ENCODE peak calls at places on chromosomes 5 and 9, in nine cellular contexts. One of them, this sample, is unnamed. For H3K9me3 and H3K4me1, the result is how much of the 10 kb centered on the place peaks cover.

GRCh38 chr5:98157368-98157767 is 616.1 kb upstream of the RGMB start:
- DNase-seq in Caco-2: no peak
- DNase-seq in endodermal cell: no peak
- DNase-seq in body of pancreas: no peak
- DNase-seq in cardiac muscle cell: no peak
- DNase-seq in effector memory CD4-positive, alpha-beta T cell: no peak
- DNase-seq in spleen: no peak
- DNase-seq in CD8-positive, alpha-beta T cell: no peak
- DNase-seq in psoas muscle: no peak
- DNase-seq in this sample: no peak

GRCh38 chr9:74887041-74887980 is at the start of gene TRPM6:
- DNase-seq in psoas muscle: peak
- DNase-seq in spleen: peak
- DNase-seq in CD8-positive, alpha-beta T cell: peak
- DNase-seq in endodermal cell: peak
- DNase-seq in Caco-2: peak
- DNase-seq in cardiac muscle cell: peak
- DNase-seq in effector memory CD4-positive, alpha-beta T cell: no peak
- DNase-seq in body of pancreas: peak
- DNase-seq in this sample: peak

GRCh38 chr5:35001842-35002241 is 45.9 kb downstream of the AGXT2 start:
- DNase-seq in body of pancreas: no peak
- DNase-seq in cardiac muscle cell: no peak
- DNase-seq in effector memory CD4-positive, alpha-beta T cell: no peak
- DNase-seq in endodermal cell: no peak
- DNase-seq in psoas muscle: no peak
- DNase-seq in CD8-positive, alpha-beta T cell: no peak
- DNase-seq in spleen: no peak
- DNase-seq in Caco-2: no peak
- DNase-seq in this sample: no peak

GRCh38 chr5:138989720-138990119 is 114.6 kb upstream of the LRRTM2 start:
- DNase-seq in body of pancreas: no peak
- DNase-seq in spleen: no peak
- DNase-seq in CD8-positive, alpha-beta T cell: no peak
- DNase-seq in psoas muscle: no peak
- DNase-seq in cardiac muscle cell: peak
- DNase-seq in effector memory CD4-positive, alpha-beta T cell: no peak
- DNase-seq in endodermal cell: peak
- DNase-seq in Caco-2: no peak
- DNase-seq in this sample: no peak

GRCh38 chr5:96113170-96113939 is 151.7 kb upstream of the ELL2 start:
- DNase-seq in spleen: no peak
- DNase-seq in Caco-2: no peak
- DNase-seq in endodermal cell: no peak
- DNase-seq in cardiac muscle cell: no peak
- DNase-seq in body of pancreas: peak
- DNase-seq in CD8-positive, alpha-beta T cell: no peak
- DNase-seq in psoas muscle: no peak
- DNase-seq in effector memory CD4-positive, alpha-beta T cell: no peak
- DNase-seq in this sample: peak

GRCh38 chr5:55188656-55189380 is 15.8 kb upstream of the CDC20B start:
- DNase-seq in cardiac muscle cell: no peak
- DNase-seq in Caco-2: no peak
- DNase-seq in spleen: no peak
- DNase-seq in endodermal cell: no peak
- DNase-seq in body of pancreas: no peak
- DNase-seq in CD8-positive, alpha-beta T cell: no peak
- DNase-seq in effector memory CD4-positive, alpha-beta T cell: no peak
- DNase-seq in psoas muscle: no peak
- DNase-seq in this sample: no peak

GRCh38 chr5:138234651-138235050 is 21.5 kb upstream of the CDC23 start:
- DNase-seq in spleen: no peak
- DNase-seq in cardiac muscle cell: no peak
- DNase-seq in psoas muscle: no peak
- DNase-seq in effector memory CD4-positive, alpha-beta T cell: no peak
- DNase-seq in endodermal cell: no peak
- DNase-seq in body of pancreas: no peak
- DNase-seq in CD8-positive, alpha-beta T cell: no peak
- DNase-seq in Caco-2: no peak
- DNase-seq in this sample: no peak

GRCh38 chr5:134138416-134139376 is 24.2 kb downstream of the TCF7 start:
- DNase-seq in cardiac muscle cell: no peak
- DNase-seq in body of pancreas: peak
- DNase-seq in endodermal cell: peak
- DNase-seq in psoas muscle: no peak
- DNase-seq in spleen: peak
- DNase-seq in CD8-positive, alpha-beta T cell: peak
- DNase-seq in Caco-2: no peak
- DNase-seq in effector memory CD4-positive, alpha-beta T cell: no peak
- DNase-seq in this sample: peak

GRCh38 chr5:168342985-168343384 is 51.5 kb downstream of the WWC1 start:
- DNase-seq in body of pancreas: no peak
- DNase-seq in endodermal cell: peak
- DNase-seq in psoas muscle: no peak
- DNase-seq in effector memory CD4-positive, alpha-beta T cell: no peak
- DNase-seq in Caco-2: no peak
- DNase-seq in CD8-positive, alpha-beta T cell: no peak
- DNase-seq in cardiac muscle cell: no peak
- DNase-seq in spleen: peak
- DNase-seq in this sample: no peak

GRCh38 chr9:16651445-16651964 is 219.0 kb downstream of the BNC2 start:
- DNase-seq in spleen: no peak
- DNase-seq in body of pancreas: no peak
- DNase-seq in psoas muscle: no peak
- DNase-seq in endodermal cell: no peak
- DNase-seq in CD8-positive, alpha-beta T cell: no peak
- DNase-seq in effector memory CD4-positive, alpha-beta T cell: no peak
- DNase-seq in Caco-2: no peak
- DNase-seq in cardiac muscle cell: no peak
- DNase-seq in this sample: no peak

GRCh38 chr9:16642421-16643109 is 227.9 kb downstream of the BNC2 start:
- DNase-seq in Caco-2: no peak
- DNase-seq in CD8-positive, alpha-beta T cell: no peak
- DNase-seq in body of pancreas: no peak
- DNase-seq in endodermal cell: no peak
- DNase-seq in cardiac muscle cell: no peak
- DNase-seq in effector memory CD4-positive, alpha-beta T cell: no peak
- DNase-seq in spleen: no peak
- DNase-seq in psoas muscle: no peak
- DNase-seq in this sample: no peak

GRCh38 chr9:16640649-16641048 is 229.8 kb downstream of the BNC2 start:
- DNase-seq in effector memory CD4-positive, alpha-beta T cell: no peak
- DNase-seq in endodermal cell: peak
- DNase-seq in CD8-positive, alpha-beta T cell: no peak
- DNase-seq in cardiac muscle cell: peak
- DNase-seq in body of pancreas: no peak
- DNase-seq in Caco-2: peak
- DNase-seq in spleen: no peak
- DNase-seq in psoas muscle: no peak
- DNase-seq in this sample: no peak

DNA sequence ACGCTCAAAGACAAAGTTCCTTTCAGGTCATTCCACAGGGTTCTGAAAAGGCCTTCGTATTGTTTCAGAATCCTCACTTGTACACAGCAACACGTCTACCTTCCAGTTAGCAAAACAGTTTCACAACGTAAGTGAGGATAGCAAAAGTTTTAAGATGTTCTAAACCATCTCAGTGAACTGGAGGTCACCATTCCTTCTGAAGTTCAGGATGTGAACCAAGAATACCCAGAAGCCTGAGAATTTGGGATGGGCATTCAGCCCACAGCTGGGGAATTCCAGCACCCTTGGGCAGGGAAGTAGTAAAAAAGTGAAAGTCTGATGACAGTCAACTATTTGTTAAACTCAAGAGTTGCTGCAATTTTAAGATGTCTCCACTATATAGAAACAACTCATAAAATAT is 224.5 kb downstream of the BNC2 start:
- DNase-seq in psoas muscle: no peak
- DNase-seq in endodermal cell: no peak
- DNase-seq in cardiac muscle cell: peak
- DNase-seq in Caco-2: no peak
- DNase-seq in body of pancreas: no peak
- DNase-seq in CD8-positive, alpha-beta T cell: no peak
- DNase-seq in spleen: no peak
- DNase-seq in effector memory CD4-positive, alpha-beta T cell: no peak
- DNase-seq in this sample: no peak
- H3K9me3 ChIP-seq in psoas muscle: under half
- H3K9me3 ChIP-seq in endodermal cell: under half
- H3K9me3 ChIP-seq in cardiac muscle cell: under half
- H3K9me3 ChIP-seq in Caco-2: under half
- H3K9me3 ChIP-seq in body of pancreas: under half
- H3K9me3 ChIP-seq in CD8-positive, alpha-beta T cell: under half
- H3K9me3 ChIP-seq in spleen: under half
- H3K9me3 ChIP-seq in effector memory CD4-positive, alpha-beta T cell: under half
- H3K9me3 ChIP-seq in this sample: under half

DNA sequence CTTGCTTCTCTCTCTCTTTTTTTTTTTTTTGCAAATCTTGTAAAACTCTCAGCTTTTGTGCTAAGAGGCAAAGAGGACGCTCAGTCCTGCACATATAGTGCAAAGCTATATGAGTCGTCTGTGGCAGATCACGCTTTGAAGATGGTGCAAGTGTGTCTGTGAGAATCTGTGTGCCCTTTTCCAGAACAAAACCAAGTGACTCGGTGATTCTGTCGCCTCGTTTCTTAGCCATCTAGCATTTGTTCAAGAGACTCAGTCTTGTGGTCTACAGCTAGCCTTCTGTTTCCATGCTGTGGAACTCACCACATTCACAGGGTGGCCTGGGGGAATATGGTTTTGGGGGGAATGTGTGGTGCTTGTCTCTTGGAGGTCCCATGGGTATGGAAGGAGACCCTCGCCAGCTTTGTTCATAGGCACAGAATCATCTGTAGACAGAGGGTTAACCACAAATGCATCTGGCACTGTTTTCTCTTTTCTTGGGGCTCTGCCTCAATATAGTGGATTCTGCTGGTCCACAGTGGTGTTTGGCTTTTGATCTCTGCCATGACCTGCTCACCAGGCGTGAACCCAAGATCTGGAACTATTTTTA is 82.1 kb downstream of the C9orf152 start:
- DNase-seq in effector memory CD4-positive, alpha-beta T cell: no peak
- DNase-seq in spleen: no peak
- DNase-seq in psoas muscle: no peak
- DNase-seq in CD8-positive, alpha-beta T cell: no peak
- DNase-seq in Caco-2: no peak
- DNase-seq in endodermal cell: no peak
- DNase-seq in cardiac muscle cell: no peak
- DNase-seq in body of pancreas: no peak
- DNase-seq in this sample: no peak
- H3K4me3 ChIP-seq in effector memory CD4-positive, alpha-beta T cell: no peak
- H3K4me3 ChIP-seq in spleen: peak
- H3K4me3 ChIP-seq in psoas muscle: peak
- H3K4me3 ChIP-seq in CD8-positive, alpha-beta T cell: no peak
- H3K4me3 ChIP-seq in Caco-2: peak
- H3K4me3 ChIP-seq in endodermal cell: peak
- H3K4me3 ChIP-seq in cardiac muscle cell: peak
- H3K4me3 ChIP-seq in body of pancreas: no peak
- H3K4me3 ChIP-seq in this sample: peak

GRCh38 chr9:69472101-69472625 is 147.1 kb downstream of the ENTREP1 start:
- DNase-seq in spleen: no peak
- DNase-seq in CD8-positive, alpha-beta T cell: no peak
- DNase-seq in body of pancreas: no peak
- DNase-seq in cardiac muscle cell: no peak
- DNase-seq in Caco-2: no peak
- DNase-seq in effector memory CD4-positive, alpha-beta T cell: no peak
- DNase-seq in endodermal cell: no peak
- DNase-seq in psoas muscle: no peak
- DNase-seq in this sample: no peak

GRCh38 chr9:69468380-69468779 is 143.4 kb downstream of the ENTREP1 start:
- DNase-seq in body of pancreas: no peak
- DNase-seq in endodermal cell: no peak
- DNase-seq in Caco-2: no peak
- DNase-seq in CD8-positive, alpha-beta T cell: no peak
- DNase-seq in cardiac muscle cell: no peak
- DNase-seq in spleen: no peak
- DNase-seq in psoas muscle: no peak
- DNase-seq in effector memory CD4-positive, alpha-beta T cell: no peak
- DNase-seq in this sample: no peak

GRCh38 chr9:69469136-69469535 is 144.1 kb downstream of the ENTREP1 start:
- DNase-seq in cardiac muscle cell: no peak
- DNase-seq in spleen: no peak
- DNase-seq in CD8-positive, alpha-beta T cell: no peak
- DNase-seq in endodermal cell: no peak
- DNase-seq in body of pancreas: no peak
- DNase-seq in Caco-2: no peak
- DNase-seq in effector memory CD4-positive, alpha-beta T cell: no peak
- DNase-seq in psoas muscle: no peak
- DNase-seq in this sample: no peak

GRCh38 chr9:69471433-69471832 is 146.4 kb downstream of the ENTREP1 start:
- DNase-seq in psoas muscle: no peak
- DNase-seq in effector memory CD4-positive, alpha-beta T cell: no peak
- DNase-seq in endodermal cell: no peak
- DNase-seq in body of pancreas: no peak
- DNase-seq in cardiac muscle cell: peak
- DNase-seq in spleen: no peak
- DNase-seq in Caco-2: no peak
- DNase-seq in CD8-positive, alpha-beta T cell: no peak
- DNase-seq in this sample: no peak

GRCh38 chr9:69470186-69470977 is 145.4 kb downstream of the ENTREP1 start:
- DNase-seq in CD8-positive, alpha-beta T cell: no peak
- DNase-seq in spleen: no peak
- DNase-seq in body of pancreas: no peak
- DNase-seq in cardiac muscle cell: no peak
- DNase-seq in psoas muscle: no peak
- DNase-seq in endodermal cell: no peak
- DNase-seq in effector memory CD4-positive, alpha-beta T cell: no peak
- DNase-seq in Caco-2: peak
- DNase-seq in this sample: no peak
- H3K4me1 ChIP-seq in CD8-positive, alpha-beta T cell: under half
- H3K4me1 ChIP-seq in spleen: under half
- H3K4me1 ChIP-seq in body of pancreas: under half
- H3K4me1 ChIP-seq in cardiac muscle cell: under half
- H3K4me1 ChIP-seq in psoas muscle: under half
- H3K4me1 ChIP-seq in endodermal cell: under half
- H3K4me1 ChIP-seq in effector memory CD4-positive, alpha-beta T cell: under half
- H3K4me1 ChIP-seq in Caco-2: under half
- H3K4me1 ChIP-seq in this sample: under half

DNA sequence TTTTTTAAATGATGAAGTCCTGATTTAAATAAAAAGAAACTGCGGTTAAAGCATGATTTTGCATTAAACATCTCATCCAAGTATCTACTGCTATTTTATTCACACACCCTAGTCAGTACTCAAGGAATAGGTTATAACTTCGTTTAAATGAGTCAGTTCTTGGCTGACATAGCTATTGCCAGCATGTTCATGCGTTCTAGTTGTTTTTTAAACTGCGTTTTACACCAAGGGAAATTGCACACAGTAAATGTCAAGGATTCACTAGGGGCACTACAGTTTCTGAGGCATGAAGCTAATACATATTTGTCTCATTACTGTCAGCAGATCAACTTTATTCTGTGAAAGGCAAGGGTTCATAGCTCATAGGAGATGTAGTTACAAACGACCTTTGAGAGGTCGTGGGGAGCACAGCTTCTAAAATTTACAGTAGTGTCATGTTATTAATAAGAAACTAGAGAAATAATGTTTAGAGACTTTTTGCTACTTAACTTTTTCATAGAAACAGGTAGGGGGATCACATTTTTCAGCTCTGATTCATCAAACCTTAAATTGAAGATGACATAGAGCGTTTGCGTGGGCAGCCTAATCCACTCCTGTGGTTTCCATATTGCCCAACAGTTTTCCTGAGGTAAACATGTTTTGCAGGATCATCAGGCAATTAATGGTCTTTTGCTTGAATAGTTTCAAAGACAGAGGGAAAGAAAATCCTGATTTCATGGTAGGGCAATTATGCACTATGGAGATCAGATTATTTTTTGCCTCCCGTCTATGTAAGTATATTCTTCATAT is 2222.7 kb upstream of the WWC1 start:
- DNase-seq in psoas muscle: no peak
- DNase-seq in endodermal cell: no peak
- DNase-seq in spleen: no peak
- DNase-seq in Caco-2: no peak
- DNase-seq in effector memory CD4-positive, alpha-beta T cell: no peak
- DNase-seq in CD8-positive, alpha-beta T cell: no peak
- DNase-seq in body of pancreas: no peak
- DNase-seq in cardiac muscle cell: no peak
- DNase-seq in this sample: no peak
- H3K9me3 ChIP-seq in psoas muscle: under half
- H3K9me3 ChIP-seq in endodermal cell: under half
- H3K9me3 ChIP-seq in spleen: under half
- H3K9me3 ChIP-seq in Caco-2: under half
- H3K9me3 ChIP-seq in effector memory CD4-positive, alpha-beta T cell: under half
- H3K9me3 ChIP-seq in CD8-positive, alpha-beta T cell: under half
- H3K9me3 ChIP-seq in body of pancreas: under half
- H3K9me3 ChIP-seq in cardiac muscle cell: under half
- H3K9me3 ChIP-seq in this sample: under half